ENCODE peak calls at places on chromosomes 16 and 17, in six cellular contexts. One of them, this sample, is unnamed.
A peak's percentile ranks its signal among the peaks of the same experiment; 100 is the strongest.

GRCh38 chr17:4806420-4806769 is 557 bp upstream of the PLD2 start:
- DNase-seq in H54: no peak
- DNase-seq in stimulated activated CD8-positive, alpha-beta memory T cell treated with anti-CD3 and anti-CD28 coated beads, Interleukin-7, amount 100 ng/mL, for 24 hours: no peak
- DNase-seq in astrocyte: no peak
- DNase-seq in RCC 7860: no peak
- DNase-seq in NCI-H1092: no peak
- DNase-seq in this sample: no peak

GRCh38 chr16:3020604-3021448 is 658 bp downstream of the TNFRSF12A start:
- DNase-seq in H54: peak; percentile 86
- DNase-seq in stimulated activated CD8-positive, alpha-beta memory T cell treated with anti-CD3 and anti-CD28 coated beads, Interleukin-7, amount 100 ng/mL, for 24 hours: no peak
- DNase-seq in astrocyte: peak; percentile 75
- DNase-seq in RCC 7860: peak; percentile 95
- DNase-seq in NCI-H1092: no peak
- DNase-seq in this sample: peak; percentile 80

GRCh38 chr17:44348234-44348987 is 3.3 kb downstream of the GRN start:
- DNase-seq in H54: peak; percentile 65
- DNase-seq in stimulated activated CD8-positive, alpha-beta memory T cell treated with anti-CD3 and anti-CD28 coated beads, Interleukin-7, amount 100 ng/mL, for 24 hours: no peak
- DNase-seq in astrocyte: no peak
- DNase-seq in RCC 7860: peak; percentile 60
- DNase-seq in NCI-H1092: no peak
- DNase-seq in this sample: no peak

GRCh38 chr17:38544839-38545209 is 60.9 kb downstream of the SRCIN1 start:
- DNase-seq in H54: no peak
- DNase-seq in stimulated activated CD8-positive, alpha-beta memory T cell treated with anti-CD3 and anti-CD28 coated beads, Interleukin-7, amount 100 ng/mL, for 24 hours: no peak
- DNase-seq in astrocyte: no peak
- DNase-seq in RCC 7860: no peak
- DNase-seq in NCI-H1092: no peak
- DNase-seq in this sample: no peak

GRCh38 chr17:70168044-70168978 is 1.0 kb upstream of the KCNJ2 start:
- DNase-seq in H54: no peak
- DNase-seq in stimulated activated CD8-positive, alpha-beta memory T cell treated with anti-CD3 and anti-CD28 coated beads, Interleukin-7, amount 100 ng/mL, for 24 hours: no peak
- DNase-seq in astrocyte: peak; percentile 70
- DNase-seq in RCC 7860: peak; percentile 25
- DNase-seq in NCI-H1092: no peak
- DNase-seq in this sample: peak; percentile 59

GRCh38 chr17:75041656-75042280 is 5.0 kb downstream of the ATP5PD start:
- DNase-seq in H54: no peak
- DNase-seq in stimulated activated CD8-positive, alpha-beta memory T cell treated with anti-CD3 and anti-CD28 coated beads, Interleukin-7, amount 100 ng/mL, for 24 hours: no peak
- DNase-seq in astrocyte: no peak
- DNase-seq in RCC 7860: no peak
- DNase-seq in NCI-H1092: no peak
- DNase-seq in this sample: no peak

GRCh38 chr17:73401911-73402310 is 90.1 kb upstream of the CDC42EP4 start:
- DNase-seq in H54: no peak
- DNase-seq in stimulated activated CD8-positive, alpha-beta memory T cell treated with anti-CD3 and anti-CD28 coated beads, Interleukin-7, amount 100 ng/mL, for 24 hours: no peak
- DNase-seq in astrocyte: no peak
- DNase-seq in RCC 7860: no peak
- DNase-seq in NCI-H1092: no peak
- DNase-seq in this sample: no peak

GRCh38 chr17:17691468-17692263 is 10.4 kb downstream of the RAI1 start:
- DNase-seq in H54: no peak
- DNase-seq in stimulated activated CD8-positive, alpha-beta memory T cell treated with anti-CD3 and anti-CD28 coated beads, Interleukin-7, amount 100 ng/mL, for 24 hours: no peak
- DNase-seq in astrocyte: no peak
- DNase-seq in RCC 7860: no peak
- DNase-seq in NCI-H1092: no peak
- DNase-seq in this sample: no peak

GRCh38 chr16:48041861-48042435 is 113.8 kb downstream of the ABCC12 start:
- DNase-seq in H54: no peak
- DNase-seq in stimulated activated CD8-positive, alpha-beta memory T cell treated with anti-CD3 and anti-CD28 coated beads, Interleukin-7, amount 100 ng/mL, for 24 hours: no peak
- DNase-seq in astrocyte: no peak
- DNase-seq in RCC 7860: no peak
- DNase-seq in NCI-H1092: no peak
- DNase-seq in this sample: no peak

GRCh38 chr16:17258848-17259713 is 211.7 kb downstream of the XYLT1 start:
- DNase-seq in H54: no peak
- DNase-seq in stimulated activated CD8-positive, alpha-beta memory T cell treated with anti-CD3 and anti-CD28 coated beads, Interleukin-7, amount 100 ng/mL, for 24 hours: no peak
- DNase-seq in astrocyte: no peak
- DNase-seq in RCC 7860: no peak
- DNase-seq in NCI-H1092: no peak
- DNase-seq in this sample: no peak

GRCh38 chr17:72370819-72371218 is 250.0 kb downstream of the SOX9 start:
- DNase-seq in H54: peak; percentile 73
- DNase-seq in stimulated activated CD8-positive, alpha-beta memory T cell treated with anti-CD3 and anti-CD28 coated beads, Interleukin-7, amount 100 ng/mL, for 24 hours: no peak
- DNase-seq in astrocyte: peak; percentile 74
- DNase-seq in RCC 7860: peak; percentile 7
- DNase-seq in NCI-H1092: no peak
- DNase-seq in this sample: peak; percentile 38

GRCh38 chr17:30393911-30394867 is 15.5 kb downstream of the CPD start:
- DNase-seq in H54: no peak
- DNase-seq in stimulated activated CD8-positive, alpha-beta memory T cell treated with anti-CD3 and anti-CD28 coated beads, Interleukin-7, amount 100 ng/mL, for 24 hours: no peak
- DNase-seq in astrocyte: no peak
- DNase-seq in RCC 7860: no peak
- DNase-seq in NCI-H1092: no peak
- DNase-seq in this sample: no peak

This sample was measured in NCI-H460.